ENCODE peak calls at places on chromosomes 13 and 19, in five cellular contexts. X, N, K, Q and E are unnamed samples.

GRCh38 chr13:95341441-95341840 is 40.2 kb upstream of the ABCC4 start:
- DNase-seq in N (no peak), K (no peak), X (no peak), Q (no peak), E (no peak)

GRCh38 chr13:23899555-23899954 is 2.3 kb upstream of the C1QTNF9B start:
- DNase-seq in K (peak; percentile 41), X (no peak), Q (peak; percentile 48), N (peak; percentile 40), E (peak; percentile 70)

GRCh38 chr13:106858910-106859309 is 291.0 kb upstream of the ARGLU1 start:
- DNase-seq in X (no peak), K (no peak), N (no peak), Q (no peak), E (no peak)

GRCh38 chr13:31807090-31807541 is 67.8 kb downstream of the RXFP2 start:
- DNase-seq in Q (no peak), X (no peak), K (no peak), N (no peak), E (no peak)

GRCh38 chr13:43089912-43090498 is 66.6 kb downstream of the DNAJC15 start:
- DNase-seq in X (no peak), Q (no peak), K (no peak), N (no peak), E (no peak)

GRCh38 chr19:893775-894090 is 449 bp downstream of the RNU6-9 start:
- DNase-seq in X (no peak), K (no peak), Q (no peak), N (no peak), E (no peak)

GRCh38 chr19:18306209-18306902 is 16.5 kb downstream of the LSM4 start:
- DNase-seq in Q (no peak), N (no peak), K (no peak), X (no peak), E (no peak)

GRCh38 chr13:96426160-96426559 is 336.3 kb downstream of the HS6ST3 start:
- DNase-seq in Q (no peak), K (no peak), X (no peak), N (no peak), E (no peak)

GRCh38 chr13:80047406-80047805 is 293.5 kb downstream of the SPRY2 start:
- DNase-seq in N (no peak), Q (no peak), K (no peak), X (no peak), E (peak; percentile 69)

GRCh38 chr19:54257116-54257480 is at the start of gene LILRB5:
- DNase-seq in K (no peak), N (no peak), X (peak; percentile 62), Q (no peak), E (no peak)

GRCh38 chr19:16406356-16406755 is 65.4 kb downstream of the EPS15L1 start:
- DNase-seq in N (no peak), Q (no peak), K (no peak), X (no peak), E (no peak)
- H3K36me3 ChIP-seq in N (peaks cover 46% of the 10 kb centered on the region), Q (no peaks in the 10 kb centered on the region), K (peaks cover 78% of the 10 kb centered on the region), X (peaks cover 45% of the 10 kb centered on the region), E (peaks cover 60% of the 10 kb centered on the region)

DNA sequence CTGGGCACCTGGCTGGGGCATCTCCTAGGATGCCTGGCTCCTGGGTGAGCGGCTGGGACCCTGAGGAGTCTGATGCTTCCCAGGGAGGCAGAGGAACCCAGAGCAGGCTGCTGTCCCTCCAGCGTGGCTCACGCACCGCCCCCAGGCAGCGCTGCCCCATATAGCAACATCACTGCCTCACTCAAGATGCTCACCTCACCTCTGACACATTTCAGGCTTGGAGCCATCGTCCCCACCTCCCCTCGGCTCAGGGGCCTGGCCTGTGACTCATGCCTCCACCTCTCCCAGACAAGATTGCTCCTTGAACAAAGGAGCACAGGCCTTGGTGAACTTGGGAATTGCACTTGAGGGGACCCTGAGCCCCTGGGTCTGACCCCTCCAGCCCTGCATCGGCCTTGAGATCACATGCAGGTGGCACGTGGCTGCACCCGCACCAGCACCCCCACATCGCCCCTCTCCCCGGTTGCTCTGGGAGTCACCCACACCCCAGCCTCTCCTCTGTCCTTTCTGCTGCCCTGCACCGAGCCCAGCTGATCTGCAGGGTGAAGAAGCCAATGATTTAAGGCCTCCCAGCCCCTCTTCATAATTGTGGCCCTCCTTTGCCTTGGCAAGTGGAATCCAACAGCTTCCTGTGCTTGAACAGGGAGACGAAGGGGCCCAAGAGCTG is 11.2 kb downstream of the CEBPA start:
- DNase-seq in X (no peak), Q (peak; percentile 86), N (no peak), K (no peak), E (no peak)
- H3K9me3 ChIP-seq in X (peaks cover 5% of the 10 kb centered on the region), Q (no peaks in the 10 kb centered on the region), N (no peaks in the 10 kb centered on the region), K (no peaks in the 10 kb centered on the region), E (peaks cover 4% of the 10 kb centered on the region)

GRCh38 chr19:31350693-31351211 is 1.5 kb upstream of the TSHZ3 start:
- DNase-seq in X (peak; percentile 74), K (no peak), Q (no peak), N (peak; percentile 81), E (peak; percentile 59)
- H3K27me3 ChIP-seq in X (peaks cover 4% of the 10 kb centered on the region), K (peaks cover 24% of the 10 kb centered on the region), Q (peaks cover 69% of the 10 kb centered on the region), N (peaks cover 77% of the 10 kb centered on the region), E (no peaks in the 10 kb centered on the region)

GRCh38 chr19:15524781-15525180 is 16.5 kb downstream of the CYP4F22 start:
- DNase-seq in K (no peak), Q (no peak), N (no peak), X (no peak), E (no peak)
- H3K36me3 ChIP-seq in K (no peaks in the 10 kb centered on the region), Q (no peaks in the 10 kb centered on the region), N (no peaks in the 10 kb centered on the region), X (no peaks in the 10 kb centered on the region), E (no peaks in the 10 kb centered on the region)

GRCh38 chr19:58183822-58184215 is 958 bp downstream of the ZNF274 start:
- DNase-seq in N (no peak), Q (no peak), X (no peak), K (no peak), E (no peak)
- H3K9me3 ChIP-seq in N (peaks cover 4% of the 10 kb centered on the region), Q (peaks cover 18% of the 10 kb centered on the region), X (peaks cover 87% of the 10 kb centered on the region), K (peaks cover 42% of the 10 kb centered on the region), E (peaks cover 28% of the 10 kb centered on the region)

GRCh38 chr13:44368599-44369368 is 4.8 kb upstream of the SERP2 start:
- DNase-seq in X (no peak), Q (peak; percentile 74), K (no peak), N (no peak), E (no peak)
- H3K27me3 ChIP-seq in X (no peaks in the 10 kb centered on the region), Q (no peaks in the 10 kb centered on the region), K (no peaks in the 10 kb centered on the region), N (no peaks in the 10 kb centered on the region), E (no peaks in the 10 kb centered on the region)

DNA sequence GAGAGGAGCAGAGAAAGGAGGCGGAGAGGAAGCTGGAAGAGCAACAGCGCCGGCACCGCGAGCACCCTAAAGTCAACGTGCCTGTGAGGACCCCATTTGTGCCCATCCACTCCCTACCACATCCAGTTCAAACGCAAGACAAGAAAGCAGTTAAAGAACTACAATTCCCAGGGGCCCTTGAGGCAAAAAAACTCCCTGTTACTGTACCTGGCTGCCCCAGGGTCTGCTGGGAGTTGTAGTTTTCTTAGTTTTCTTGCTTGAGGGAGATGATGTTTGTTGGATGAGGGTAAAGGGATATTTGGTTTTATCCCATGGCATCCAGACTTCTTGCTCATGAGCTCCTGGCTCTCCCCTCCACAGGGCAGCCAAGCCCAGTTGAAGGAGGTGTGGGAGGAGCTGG is 13.0 kb downstream of the NUCB1 start:
- DNase-seq in N (no peak), Q (no peak), K (peak; percentile 29), X (no peak), E (peak; percentile 61)
- H3K36me3 ChIP-seq in N (peaks cover 41% of the 10 kb centered on the region), Q (peaks cover 16% of the 10 kb centered on the region), K (peaks cover 78% of the 10 kb centered on the region), X (peaks cover 85% of the 10 kb centered on the region), E (peaks cover 34% of the 10 kb centered on the region)

GRCh38 chr19:37370880-37371661 is at the start of gene ZNF527:
- DNase-seq in Q (peak; percentile 98), N (peak; percentile 99), X (peak; percentile 98), K (peak; percentile 97), E (peak; percentile 98)
- H3K9me3 ChIP-seq in Q (no peaks in the 10 kb centered on the region), N (no peaks in the 10 kb centered on the region), X (no peaks in the 10 kb centered on the region), K (no peaks in the 10 kb centered on the region), E (peaks cover 27% of the 10 kb centered on the region)

DNA sequence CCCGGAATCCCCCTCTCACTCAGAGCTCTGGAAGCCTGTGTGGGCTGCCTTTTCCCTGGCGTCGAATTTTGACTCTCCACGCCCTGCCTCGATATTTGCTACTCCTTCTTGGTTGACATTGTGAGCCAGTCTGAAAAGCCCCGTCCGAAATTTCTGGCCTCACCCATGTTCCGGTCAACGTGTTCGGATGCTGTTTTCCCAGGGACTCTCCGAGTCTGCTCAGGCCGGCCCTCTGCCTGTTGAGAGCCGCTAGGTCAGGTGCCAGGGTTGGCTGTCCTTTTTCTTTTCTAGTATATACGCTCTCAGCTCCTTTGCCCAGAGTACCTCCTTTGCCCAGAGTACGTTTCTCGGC is 6.8 kb upstream of the DGKH start:
- DNase-seq in X (peak; percentile 80), Q (peak; percentile 71), N (peak; percentile 73), K (no peak), E (peak; percentile 57)
- H3K27me3 ChIP-seq in X (no peaks in the 10 kb centered on the region), Q (no peaks in the 10 kb centered on the region), N (peaks cover 29% of the 10 kb centered on the region), K (no peaks in the 10 kb centered on the region), E (no peaks in the 10 kb centered on the region)

DNA sequence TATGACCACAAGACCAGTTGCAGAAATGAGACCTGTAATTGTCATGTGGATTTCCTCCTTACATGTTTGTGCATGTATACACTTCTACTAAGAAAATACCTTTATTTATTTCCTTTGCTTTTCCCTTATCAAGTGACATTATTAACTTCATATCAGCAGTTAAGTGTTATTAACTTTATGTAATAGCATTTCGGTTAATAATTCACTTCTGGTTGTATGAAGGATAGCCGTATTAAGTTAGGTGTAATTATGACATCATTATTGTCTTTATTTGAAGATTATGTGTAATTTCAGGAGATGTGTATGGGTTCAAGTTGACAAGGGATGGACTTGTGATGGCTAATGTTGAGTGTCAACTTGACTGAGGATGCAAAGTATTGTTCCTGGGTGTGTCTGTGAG is 881.2 kb upstream of the ATXN8OS start:
- DNase-seq in Q (no peak), N (no peak), K (no peak), X (no peak), E (no peak)
- H3K36me3 ChIP-seq in Q (no peaks in the 10 kb centered on the region), N (no peaks in the 10 kb centered on the region), K (no peaks in the 10 kb centered on the region), X (no peaks in the 10 kb centered on the region), E (no peaks in the 10 kb centered on the region)